ENCODE peak calls at places on chromosome 14, in seven cellular contexts. R is ovary, Q is vagina, Z is GM12878, G is H54, J is right lobe of liver, X is lower leg skin. V is an unnamed sample.

GRCh38 chr14:70640938-70641547 is 673 bp upstream of the TTC9 start:
- DNase-seq in R (no peak), Q (no peak), Z (peak), G (peak), J (no peak), X (no peak), V (peak)

GRCh38 chr14:81565441-81566290 is 32.0 kb upstream of the SEL1L start:
- DNase-seq in R (no peak), Q (no peak), Z (no peak), G (no peak), J (peak), X (no peak), V (peak)

GRCh38 chr14:86513056-86513455 is 983.1 kb downstream of the FLRT2 start:
- DNase-seq in R (no peak), Q (no peak), Z (no peak), G (no peak), J (no peak), X (no peak), V (no peak)

GRCh38 chr14:100440207-100440631 is 117.1 kb downstream of the SLC25A47 start:
- DNase-seq in R (peak), Q (no peak), Z (no peak), G (no peak), J (peak), X (peak), V (no peak)

GRCh38 chr14:45185110-45185814 is 49.5 kb downstream of the FANCM start:
- DNase-seq in R (no peak), Q (no peak), Z (no peak), G (no peak), J (no peak), X (no peak), V (no peak)

GRCh38 chr14:78319411-78319810 is 149.2 kb downstream of the NRXN3 start:
- DNase-seq in R (no peak), Q (no peak), Z (no peak), G (no peak), J (no peak), X (no peak), V (no peak)

GRCh38 chr14:63642656-63643382 is 1.1 kb upstream of the WDR89 start:
- DNase-seq in R (no peak), Q (no peak), Z (no peak), G (no peak), J (no peak), X (no peak), V (no peak)

GRCh38 chr14:88983755-88984154 is 159.3 kb downstream of the TTC8 start:
- DNase-seq in R (no peak), Q (no peak), Z (no peak), G (peak), J (no peak), X (no peak), V (no peak)

GRCh38 chr14:104433401-104434213 is 146.0 kb upstream of the C14orf180 start:
- DNase-seq in R (no peak), Q (peak), Z (no peak), G (no peak), J (no peak), X (peak), V (no peak)

GRCh38 chr14:51738754-51739153 is 87.0 kb downstream of the FRMD6 start:
- DNase-seq in R (no peak), Q (no peak), Z (no peak), G (no peak), J (no peak), X (no peak), V (peak)

GRCh38 chr14:86510503-86510902 is 980.6 kb downstream of the FLRT2 start:
- DNase-seq in R (no peak), Q (no peak), Z (no peak), G (no peak), J (no peak), X (no peak), V (no peak)

GRCh38 chr14:26887842-26888241 is 290.0 kb upstream of the NOVA1 start:
- DNase-seq in R (no peak), Q (no peak), Z (no peak), G (no peak), J (no peak), X (peak), V (no peak)

GRCh38 chr14:35341454-35342159 is 49.4 kb downstream of the PSMA6 start:
- DNase-seq in R (peak), Q (no peak), Z (no peak), G (peak), J (peak), X (peak), V (no peak)

GRCh38 chr14:95301527-95302187 is 18.1 kb downstream of the CLMN start:
- DNase-seq in R (no peak), Q (no peak), Z (no peak), G (no peak), J (no peak), X (no peak), V (no peak)

GRCh38 chr14:100140452-100141132 is 18.9 kb downstream of the DEGS2 start:
- DNase-seq in R (no peak), Q (no peak), Z (no peak), G (no peak), J (no peak), X (no peak), V (no peak)

GRCh38 chr14:56808314-56809201 is 1.7 kb downstream of the OTX2 start:
- DNase-seq in R (no peak), Q (no peak), Z (no peak), G (no peak), J (no peak), X (no peak), V (no peak)

GRCh38 chr14:104591506-104592291 is 12.1 kb downstream of the C14orf180 start:
- DNase-seq in R (no peak), Q (no peak), Z (no peak), G (no peak), J (no peak), X (no peak), V (no peak)

GRCh38 chr14:67532606-67532997 is 488 bp upstream of the PLEKHH1 start:
- DNase-seq in R (no peak), Q (no peak), Z (no peak), G (no peak), J (no peak), X (no peak), V (no peak)

GRCh38 chr14:76484355-76484754 is 108.4 kb downstream of the ESRRB start:
- DNase-seq in R (no peak), Q (no peak), Z (no peak), G (no peak), J (no peak), X (no peak), V (no peak)

GRCh38 chr14:68366656-68367055 is 426.2 kb downstream of the ZFP36L1 start:
- DNase-seq in R (no peak), Q (no peak), Z (no peak), G (no peak), J (no peak), X (no peak), V (no peak)

GRCh38 chr14:47300801-47301200 is 374.6 kb downstream of the MDGA2 start:
- DNase-seq in R (no peak), Q (no peak), Z (no peak), G (no peak), J (no peak), X (no peak), V (no peak)

GRCh38 chr14:29390046-29390841 is 537.4 kb downstream of the PRKD1 start:
- DNase-seq in R (no peak), Q (no peak), Z (no peak), G (no peak), J (no peak), X (no peak), V (no peak)

GRCh38 chr14:47539065-47539464 is 136.3 kb downstream of the MDGA2 start:
- DNase-seq in R (no peak), Q (no peak), Z (no peak), G (peak), J (no peak), X (no peak), V (no peak)

GRCh38 chr14:61098711-61099110 is 117.7 kb downstream of the SLC38A6 start:
- DNase-seq in R (no peak), Q (no peak), Z (no peak), G (no peak), J (no peak), X (no peak), V (no peak)

GRCh38 chr14:59425322-59425945 is 39.7 kb downstream of the GPR135 start:
- DNase-seq in R (no peak), Q (no peak), Z (no peak), G (no peak), J (no peak), X (no peak), V (no peak)

GRCh38 chr14:33949051-33950037 is 1.5 kb downstream of the EGLN3 start:
- DNase-seq in R (no peak), Q (no peak), Z (no peak), G (no peak), J (no peak), X (no peak), V (no peak)
- TF ChIP-seq POLR2A in R (no peak), Q (no peak), Z (no peak), G (no peak), J (no peak), X (no peak), V (no peak)

DNA sequence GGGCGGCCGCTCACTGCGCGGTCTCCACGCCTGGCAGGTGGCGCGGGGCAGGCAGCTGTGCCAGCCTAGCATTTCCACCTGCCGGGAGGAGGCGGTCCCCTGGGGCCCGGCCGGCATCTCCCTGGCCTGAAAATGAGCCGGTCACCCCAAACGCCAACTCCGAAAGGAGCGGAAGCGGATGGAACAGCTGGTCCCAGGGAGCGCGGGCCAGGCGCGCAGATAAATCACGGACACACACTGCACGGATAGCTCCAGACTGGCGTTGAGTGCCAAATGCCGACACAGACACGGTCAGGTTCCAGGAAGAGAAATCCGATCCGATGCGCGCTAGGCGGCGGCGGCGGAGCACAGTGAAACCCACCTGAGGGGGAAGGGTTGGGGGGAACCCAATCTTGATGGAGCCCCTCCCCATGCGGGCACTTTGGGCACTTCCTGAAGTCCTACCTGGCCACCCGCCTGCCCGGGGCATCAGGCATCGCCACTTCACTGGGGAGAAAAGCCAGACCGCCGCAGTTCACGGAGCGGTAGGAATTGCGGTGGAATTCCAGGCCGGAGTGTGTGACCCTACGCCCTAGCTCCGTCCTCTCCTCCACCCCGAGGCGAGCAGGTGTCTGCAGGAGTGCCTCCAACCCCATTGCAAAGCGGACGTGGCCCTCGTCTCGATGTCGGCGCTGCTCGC is 624 bp upstream of the PLEKHD1 start:
- DNase-seq in R (peak), Q (no peak), Z (no peak), G (no peak), J (no peak), X (no peak), V (no peak)
- TF ChIP-seq POLR2A in R (no peak), Q (no peak), Z (no peak), G (no peak), J (no peak), X (no peak), V (no peak)

GRCh38 chr14:54979039-54979438 is 47.9 kb downstream of the WDHD1 start:
- DNase-seq in R (no peak), Q (no peak), Z (no peak), G (no peak), J (no peak), X (no peak), V (no peak)

GRCh38 chr14:54976316-54976715 is 50.6 kb downstream of the WDHD1 start:
- DNase-seq in R (no peak), Q (no peak), Z (no peak), G (peak), J (no peak), X (no peak), V (no peak)

GRCh38 chr14:54981698-54982097 is 45.2 kb downstream of the WDHD1 start:
- DNase-seq in R (no peak), Q (no peak), Z (no peak), G (no peak), J (no peak), X (no peak), V (no peak)

GRCh38 chr14:54974773-54975414 is 52.0 kb downstream of the WDHD1 start:
- DNase-seq in R (no peak), Q (no peak), Z (no peak), G (no peak), J (no peak), X (no peak), V (no peak)

DNA sequence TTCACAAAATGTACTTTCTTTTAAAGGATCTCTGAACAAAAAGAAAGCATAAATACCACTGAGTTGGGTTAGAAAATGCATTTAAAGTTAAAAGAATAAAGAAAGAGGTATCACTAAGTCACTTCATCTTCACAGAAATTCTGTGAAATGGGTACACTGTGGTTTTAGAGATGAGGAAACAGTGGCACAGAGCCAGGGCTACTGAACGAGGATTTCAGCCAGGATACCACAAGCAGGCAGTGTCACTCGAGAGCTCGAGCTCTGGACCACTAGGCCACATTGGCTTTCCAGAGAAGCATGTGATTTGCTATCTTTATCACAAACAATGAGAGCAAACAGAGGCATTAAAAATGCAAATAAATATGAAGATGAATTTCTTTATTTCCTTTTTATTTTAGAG is 51.0 kb downstream of the WDHD1 start:
- DNase-seq in R (no peak), Q (no peak), Z (no peak), G (no peak), J (no peak), X (no peak), V (no peak)
- TF ChIP-seq POLR2A in R (no peak), Q (no peak), Z (no peak), G (no peak), J (no peak), X (no peak), V (no peak)

GRCh38 chr14:64950889-64951288 is 8.3 kb upstream of the GPX2 start:
- DNase-seq in R (no peak), Q (no peak), Z (no peak), G (no peak), J (no peak), X (no peak), V (no peak)
- TF ChIP-seq POLR2A in R (no peak), Q (no peak), Z (no peak), G (no peak), J (no peak), X (no peak), V (no peak)

GRCh38 chr14:58390830-58391229 is 4.9 kb upstream of the TOMM20L start:
- DNase-seq in R (no peak), Q (no peak), Z (no peak), G (no peak), J (no peak), X (no peak), V (no peak)

GRCh38 chr14:58398895-58399294 is 3.2 kb downstream of the TOMM20L start:
- DNase-seq in R (no peak), Q (no peak), Z (no peak), G (no peak), J (no peak), X (no peak), V (no peak)

GRCh38 chr14:58398495-58398894 is 2.8 kb downstream of the TOMM20L start:
- DNase-seq in R (no peak), Q (no peak), Z (no peak), G (no peak), J (no peak), X (no peak), V (no peak)

GRCh38 chr14:58395565-58395814 is 240 bp upstream of the TOMM20L start:
- DNase-seq in R (no peak), Q (no peak), Z (peak), G (no peak), J (no peak), X (no peak), V (peak)

GRCh38 chr14:58395815-58396626 is at the start of gene TOMM20L:
- DNase-seq in R (peak), Q (no peak), Z (no peak), G (peak), J (peak), X (peak), V (peak)
- TF ChIP-seq POLR2A in R (no peak), Q (no peak), Z (peak), G (no peak), J (peak), X (no peak), V (no peak)